ENCODE peak calls at places on chromosomes 7 and 10, in nine cellular contexts. U is glomerular endothelial cell; K is HS-5; N is activated T-cell treated with anti-CD3 and anti-CD28 coated beads, Interleukin-2, amount 50 U/mL, for 72 hours; E is left ventricle myocardium superior; P is fibroblast of gingiva; V is LoVo; C is ascending aorta; Y is NCI-H1105 treated with DMSO at 0.1 percent for 48 hours. W is an unnamed sample.

GRCh38 chr7:98681496-98681895 is 64.4 kb downstream of the NPTX2 start:
- DNase-seq in V (no peak), U (no peak), N (no peak), P (no peak), C (no peak), E (no peak), K (no peak), Y (peak; percentile 31), W (no peak)

GRCh38 chr10:110226926-110227641 is 19.7 kb downstream of the MXI1 start:
- DNase-seq in K (no peak), U (no peak), Y (peak; percentile 17), C (peak; percentile 87), P (no peak), V (peak; percentile 11), E (peak; percentile 83), N (peak; percentile 81), W (peak; percentile 89)

GRCh38 chr10:97584060-97584797 is at the start of gene HOGA1:
- DNase-seq in V (peak; percentile 31), E (peak; percentile 92), K (no peak), Y (no peak), U (no peak), N (no peak), C (peak; percentile 91), P (peak; percentile 88), W (peak; percentile 94)

GRCh38 chr10:878333-878753 is 53.2 kb downstream of the LARP4B start:
- DNase-seq in U (no peak), C (no peak), P (peak; percentile 88), K (no peak), Y (no peak), N (no peak), E (no peak), V (no peak), W (no peak)

GRCh38 chr10:101894266-101894665 is 50.7 kb upstream of the KCNIP2 start:
- DNase-seq in V (no peak), U (no peak), C (no peak), K (no peak), E (no peak), N (no peak), P (no peak), Y (no peak), W (no peak)

GRCh38 chr10:58335306-58336005 is 650 bp downstream of the UBE2D1 start:
- DNase-seq in K (peak; percentile 48), Y (peak; percentile 23), P (peak; percentile 12), U (no peak), N (peak; percentile 38), E (peak; percentile 66), V (peak; percentile 64), C (peak; percentile 71), W (peak; percentile 45)

GRCh38 chr7:42151309-42151708 is 85.7 kb downstream of the GLI3 start:
- DNase-seq in K (no peak), P (peak; percentile 57), N (no peak), E (no peak), Y (no peak), U (no peak), C (no peak), V (no peak), W (no peak)

GRCh38 chr10:114729103-114729659 is 71.1 kb upstream of the ABLIM1 start:
- DNase-seq in U (no peak), E (no peak), C (no peak), N (no peak), V (no peak), Y (no peak), P (no peak), K (no peak), W (no peak)

GRCh38 chr10:84008878-84009277 is 130.4 kb upstream of the GHITM start:
- DNase-seq in K (no peak), Y (no peak), E (no peak), N (peak; percentile 27), C (no peak), U (no peak), V (no peak), P (no peak), W (peak; percentile 71)

GRCh38 chr10:14751576-14752330 is 22.9 kb downstream of the FAM107B start:
- DNase-seq in K (no peak), N (no peak), C (peak; percentile 79), U (no peak), P (peak; percentile 88), V (no peak), E (peak; percentile 82), Y (no peak), W (peak; percentile 33)

GRCh38 chr10:3976718-3977117 is 191.7 kb upstream of the KLF6 start:
- DNase-seq in N (no peak), C (no peak), E (no peak), Y (no peak), U (no peak), P (no peak), V (no peak), K (no peak), W (no peak)

GRCh38 chr7:112302566-112302965 is 96.1 kb downstream of the ZNF277 start:
- DNase-seq in U (no peak), K (no peak), Y (no peak), E (no peak), C (no peak), P (no peak), N (no peak), V (no peak), W (no peak)

GRCh38 chr10:119191881-119192280 is 13.3 kb upstream of the PRDX3 start:
- DNase-seq in Y (no peak), C (no peak), K (no peak), N (peak; percentile 25), U (no peak), V (no peak), E (no peak), P (no peak), W (no peak)

W was measured in iPS-NIHi11.